ENCODE peak calls at places on chromosomes 11 and 22, in ten cellular contexts. E, X, S, I, J, Y, O, L, A and N are unnamed samples.
A peak's percentile ranks its signal among the peaks of the same experiment; 100 is the strongest.

GRCh38 chr11:21814169-21814568 is 378.7 kb upstream of the ANO5 start:
- DNase-seq in E (no peak), X (no peak), S (no peak), I (no peak), J (peak; percentile 37), Y (no peak), O (no peak), L (no peak), A (no peak), N (no peak)

GRCh38 chr11:131042711-131043110 is 126.4 kb upstream of the SNX19 start:
- DNase-seq in E (no peak), X (no peak), S (no peak), I (no peak), J (no peak), Y (no peak), O (no peak), L (no peak), A (no peak), N (no peak)

GRCh38 chr11:43664295-43664694 is 16.2 kb upstream of the HSD17B12 start:
- DNase-seq in E (no peak), X (no peak), S (no peak), I (no peak), J (no peak), Y (no peak), O (no peak), L (no peak), A (no peak), N (no peak)

GRCh38 chr11:14500181-14500651 is 605 bp upstream of the COPB1 start:
- DNase-seq in E (peak; percentile 77), X (no peak), S (peak; percentile 60), I (peak; percentile 43), J (peak; percentile 65), Y (no peak), O (peak; percentile 37), L (peak; percentile 85), A (no peak), N (peak; percentile 60)

GRCh38 chr11:43913829-43914380 is 28.5 kb upstream of the C11orf96 start:
- DNase-seq in E (no peak), X (no peak), S (no peak), I (no peak), J (no peak), Y (no peak), O (no peak), L (no peak), A (no peak), N (no peak)

GRCh38 chr11:69636512-69636866 is 4.5 kb upstream of the CCND1 start:
- DNase-seq in E (no peak), X (peak; percentile 18), S (no peak), I (no peak), J (peak; percentile 86), Y (peak; percentile 33), O (no peak), L (no peak), A (peak; percentile 92), N (peak; percentile 41)

GRCh38 chr22:29053048-29053702 is 8.5 kb downstream of the C22orf31 start:
- DNase-seq in E (no peak), X (no peak), S (no peak), I (no peak), J (no peak), Y (no peak), O (no peak), L (no peak), A (no peak), N (no peak)

GRCh38 chr11:47915407-47916137 is 64.8 kb upstream of the PTPRJ start:
- DNase-seq in E (peak; percentile 94), X (no peak), S (no peak), I (no peak), J (no peak), Y (no peak), O (no peak), L (peak; percentile 72), A (no peak), N (no peak)

GRCh38 chr22:50738649-50739227 is 734 bp downstream of the ACR start:
- DNase-seq in E (no peak), X (no peak), S (no peak), I (no peak), J (no peak), Y (no peak), O (no peak), L (peak; percentile 46), A (peak; percentile 37), N (no peak)

GRCh38 chr11:36840378-36840777 is 242.3 kb upstream of the RAG2 start:
- DNase-seq in E (no peak), X (no peak), S (no peak), I (no peak), J (no peak), Y (no peak), O (no peak), L (no peak), A (no peak), N (peak; percentile 53)

GRCh38 chr11:75242722-75243600 is 2.4 kb downstream of the TPBGL start:
- DNase-seq in E (no peak), X (no peak), S (no peak), I (no peak), J (no peak), Y (no peak), O (no peak), L (peak; percentile 55), A (peak; percentile 22), N (no peak)

GRCh38 chr11:28026634-28027290 is 81.2 kb downstream of the KIF18A start:
- DNase-seq in E (peak; percentile 67), X (no peak), S (no peak), I (no peak), J (no peak), Y (no peak), O (no peak), L (no peak), A (no peak), N (no peak)

GRCh38 chr11:129425214-129425613 is 49.6 kb downstream of the BARX2 start:
- DNase-seq in E (no peak), X (no peak), S (no peak), I (no peak), J (no peak), Y (no peak), O (no peak), L (no peak), A (no peak), N (no peak)

GRCh38 chr11:75073459-75074190 is 23.1 kb downstream of the OR2AT4 start:
- DNase-seq in E (no peak), X (no peak), S (no peak), I (no peak), J (no peak), Y (no peak), O (no peak), L (no peak), A (no peak), N (no peak)

GRCh38 chr11:83566948-83567347 is 280.8 kb upstream of the CCDC90B start:
- DNase-seq in E (no peak), X (no peak), S (no peak), I (no peak), J (peak; percentile 89), Y (no peak), O (no peak), L (no peak), A (peak; percentile 63), N (no peak)

GRCh38 chr22:28017859-28018258 is 98.8 kb upstream of the PITPNB start:
- DNase-seq in E (no peak), X (no peak), S (no peak), I (no peak), J (no peak), Y (no peak), O (no peak), L (peak; percentile 49), A (no peak), N (no peak)

GRCh38 chr11:43923327-43924111 is 18.9 kb upstream of the C11orf96 start:
- DNase-seq in E (no peak), X (peak; percentile 19), S (no peak), I (no peak), J (peak; percentile 30), Y (peak; percentile 29), O (no peak), L (no peak), A (peak; percentile 85), N (peak; percentile 59)